ENCODE peak calls at places on chromosomes 12 and 14, in nine cellular contexts. H is foreskin fibroblast; Q is HCT116; C is CD4-positive, alpha-beta T cell; E is A673; V is nephron progenitor cell; M is hepatocyte; W is astrocyte; U is cardiac fibroblast. F is an unnamed sample.

GRCh38 chr12:112716099-112717093 is 75.2 kb upstream of the RPH3A start:
- DNase-seq in H (no peak), Q (peak; percentile 21), C (no peak), E (peak; percentile 42), V (peak; percentile 18), M (no peak), W (no peak), U (peak; percentile 15), F (peak; percentile 35)

GRCh38 chr12:101566318-101566717 is 28.5 kb upstream of the MYBPC1 start:
- DNase-seq in H (no peak), Q (peak; percentile 40), C (no peak), E (peak; percentile 38), V (no peak), M (no peak), W (no peak), U (no peak), F (peak; percentile 9)

GRCh38 chr12:62625238-62625637 is 158.6 kb downstream of the MON2 start:
- DNase-seq in H (peak; percentile 17), Q (no peak), C (no peak), E (no peak), V (no peak), M (peak; percentile 50), W (peak; percentile 64), U (peak; percentile 77), F (no peak)

GRCh38 chr14:70009961-70010360 is 130.7 kb downstream of the SMOC1 start:
- DNase-seq in H (no peak), Q (no peak), C (no peak), E (no peak), V (no peak), M (peak; percentile 16), W (no peak), U (no peak), F (no peak)

GRCh38 chr12:109879332-109880048 is 851 bp downstream of the GLTP start:
- DNase-seq in H (peak; percentile 46), Q (no peak), C (no peak), E (no peak), V (no peak), M (no peak), W (no peak), U (peak; percentile 26), F (no peak)

GRCh38 chr12:91851741-91852477 is 293.7 kb downstream of the BTG1 start:
- DNase-seq in H (no peak), Q (no peak), C (no peak), E (no peak), V (no peak), M (no peak), W (no peak), U (no peak), F (no peak)

GRCh38 chr12:9782547-9783382 is 22.1 kb upstream of the CD69 start:
- DNase-seq in H (no peak), Q (no peak), C (no peak), E (no peak), V (no peak), M (no peak), W (no peak), U (no peak), F (no peak)

GRCh38 chr12:45475594-45475993 is 253.9 kb upstream of the ARID2 start:
- DNase-seq in H (no peak), Q (no peak), C (no peak), E (no peak), V (no peak), M (no peak), W (no peak), U (no peak), F (no peak)

GRCh38 chr12:132390287-132391076 is 61.1 kb upstream of the GALNT9 start:
- DNase-seq in H (no peak), Q (no peak), C (no peak), E (no peak), V (no peak), M (no peak), W (no peak), U (no peak), F (no peak)

GRCh38 chr14:69242311-69243224 is 17.4 kb upstream of the GALNT16 start:
- DNase-seq in H (peak; percentile 84), Q (peak; percentile 39), C (peak; percentile 50), E (peak; percentile 72), V (peak; percentile 64), M (peak; percentile 78), W (peak; percentile 43), U (peak; percentile 86), F (peak; percentile 61)

GRCh38 chr12:121284551-121285390 is 11.7 kb downstream of the CAMKK2 start:
- DNase-seq in H (peak; percentile 36), Q (no peak), C (no peak), E (no peak), V (no peak), M (no peak), W (no peak), U (peak; percentile 8), F (no peak)

GRCh38 chr12:132465269-132466190 is 24.4 kb upstream of the FBRSL1 start:
- DNase-seq in H (no peak), Q (no peak), C (no peak), E (peak; percentile 61), V (peak; percentile 49), M (peak; percentile 45), W (no peak), U (no peak), F (no peak)

GRCh38 chr12:56389215-56389850 is 26.7 kb upstream of the APOF start:
- DNase-seq in H (no peak), Q (no peak), C (no peak), E (no peak), V (no peak), M (no peak), W (no peak), U (no peak), F (no peak)

GRCh38 chr12:53599579-53599978 is 26.6 kb downstream of the ATF7 start:
- DNase-seq in H (no peak), Q (no peak), C (no peak), E (no peak), V (no peak), M (no peak), W (no peak), U (no peak), F (no peak)
- TF ChIP-seq CTCF in H (no peak), Q (no peak), C (no peak), E (peak; percentile 47), V (no peak), M (no peak), W (no peak), U (no peak), F (no peak)

GRCh38 chr12:105378821-105379400 is 48.4 kb downstream of the C12orf75 start:
- DNase-seq in H (peak; percentile 40), Q (no peak), C (no peak), E (no peak), V (no peak), M (no peak), W (no peak), U (peak; percentile 12), F (peak; percentile 40)
- TF ChIP-seq CTCF in H (no peak), Q (peak; percentile 30), C (no peak), E (peak; percentile 31), V (no peak), M (peak; percentile 34), W (peak; percentile 7), U (peak; percentile 31), F (peak; percentile 20)

DNA sequence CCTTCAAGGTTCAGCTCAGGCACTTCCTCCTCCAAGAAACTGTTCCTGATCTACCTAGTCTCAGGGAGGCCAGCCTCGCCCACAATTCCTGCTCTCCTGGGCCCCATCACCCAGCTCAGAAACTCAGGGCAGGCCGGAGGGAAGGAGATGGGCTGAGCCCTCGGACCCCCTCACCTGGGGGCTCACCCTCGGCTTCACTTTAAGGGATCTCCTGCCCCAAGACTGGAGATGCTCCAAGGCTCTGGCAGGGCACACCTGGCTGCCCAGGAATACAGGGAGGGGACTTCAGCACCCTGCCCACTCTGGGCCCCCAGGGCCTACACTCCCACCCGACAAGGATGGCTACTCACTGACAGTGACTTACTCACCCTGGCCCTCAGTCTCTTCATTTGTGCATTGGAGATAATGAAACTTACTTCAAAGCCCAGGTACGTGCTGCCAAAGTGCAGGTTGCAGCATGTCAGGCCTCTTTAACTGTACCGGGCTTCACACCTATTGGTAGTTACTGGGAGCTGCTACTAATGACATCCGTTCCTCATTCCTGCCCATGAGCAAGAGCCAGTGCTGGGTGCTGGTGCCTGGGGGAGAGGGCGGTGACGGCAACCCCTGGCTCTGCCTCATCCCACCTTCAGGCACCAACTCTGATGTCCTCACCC is 21.0 kb upstream of the PPP1R13B start:
- DNase-seq in H (no peak), Q (no peak), C (no peak), E (no peak), V (no peak), M (no peak), W (no peak), U (no peak), F (no peak)
- TF ChIP-seq CTCF in H (no peak), Q (no peak), C (no peak), E (no peak), V (no peak), M (no peak), W (no peak), U (no peak), F (no peak)

GRCh38 chr12:130858084-130858483 is 13.8 kb upstream of the RAN start:
- DNase-seq in H (no peak), Q (no peak), C (no peak), E (no peak), V (no peak), M (no peak), W (no peak), U (no peak), F (no peak)
- TF ChIP-seq CTCF in H (no peak), Q (peak; percentile 18), C (no peak), E (no peak), V (no peak), M (no peak), W (no peak), U (no peak), F (no peak)